ENCODE peak calls at places on chromosomes 16 and 17, in four cellular contexts. C is PC-3, S is mammary epithelial cell, N is Karpas-422. H is an unnamed sample.

GRCh38 chr17:7747586-7747985 is 30.0 kb downstream of the DNAH2 start:
- DNase-seq in S (no peak), N (no peak), C (peak; percentile 23), H (no peak)

GRCh38 chr17:9893606-9894005 is 11.5 kb downstream of the RCVRN start:
- DNase-seq in C (peak; percentile 44), N (no peak), S (no peak), H (no peak)

GRCh38 chr16:66275795-66276428 is 90.6 kb upstream of the CDH5 start:
- DNase-seq in N (peak; percentile 69), S (peak; percentile 83), C (peak; percentile 80), H (peak; percentile 18)

GRCh38 chr17:44556114-44556853 is 1.0 kb upstream of the FZD2 start:
- DNase-seq in N (peak; percentile 77), C (peak; percentile 68), S (peak; percentile 36), H (peak; percentile 25)

GRCh38 chr17:49214665-49215360 is 4.3 kb downstream of the ABI3 start:
- DNase-seq in C (no peak), S (no peak), N (no peak), H (peak; percentile 33)

GRCh38 chr16:89863741-89864391 is 9.5 kb upstream of the TCF25 start:
- DNase-seq in S (peak; percentile 63), C (no peak), N (peak; percentile 56), H (no peak)

GRCh38 chr17:37106049-37106448 is 157.3 kb downstream of the AATF start:
- DNase-seq in N (no peak), C (no peak), S (no peak), H (no peak)

GRCh38 chr16:15538484-15538883 is 104.1 kb downstream of the BMERB1 start:
- DNase-seq in S (no peak), C (no peak), N (no peak), H (no peak)

GRCh38 chr17:41825175-41825845 is 10.7 kb downstream of the NT5C3B start:
- DNase-seq in C (no peak), S (no peak), N (no peak), H (no peak)

GRCh38 chr17:68437979-68438877 is 19.1 kb downstream of the WIPI1 start:
- DNase-seq in C (no peak), N (peak; percentile 77), S (no peak), H (no peak)

GRCh38 chr16:50496990-50497389 is 51.2 kb upstream of the NKD1 start:
- DNase-seq in C (no peak), N (no peak), S (peak; percentile 31), H (no peak)

GRCh38 chr17:48241131-48241591 is 133.6 kb downstream of the SNX11 start:
- DNase-seq in C (peak; percentile 87), S (peak; percentile 56), N (no peak), H (peak; percentile 92)

GRCh38 chr17:4719146-4719545 is 8.7 kb downstream of the ARRB2 start:
- DNase-seq in N (no peak), C (no peak), S (no peak), H (no peak)

GRCh38 chr17:7704601-7705268 is at the start of gene EFNB3:
- DNase-seq in C (peak; percentile 39), S (peak; percentile 38), N (no peak), H (peak; percentile 26)

GRCh38 chr17:80820331-80820730 is 171.3 kb upstream of the CHMP6 start:
- DNase-seq in N (no peak), C (no peak), S (no peak), H (no peak)

GRCh38 chr16:72419638-72420037 is 247.7 kb upstream of the PMFBP1 start:
- DNase-seq in N (no peak), C (no peak), S (no peak), H (no peak)

GRCh38 chr17:28347261-28347891 is 10.0 kb downstream of the POLDIP2 start:
- DNase-seq in C (peak; percentile 92), N (no peak), S (peak; percentile 90), H (peak; percentile 97)

GRCh38 chr17:1643293-1643998 is 2.1 kb downstream of the SCARF1 start:
- DNase-seq in C (peak; percentile 68), N (peak; percentile 58), S (peak; percentile 61), H (no peak)

GRCh38 chr16:86337138-86337537 is 173.2 kb upstream of the FOXF1 start:
- DNase-seq in S (no peak), N (no peak), C (no peak), H (no peak)

GRCh38 chr17:2017274-2017941 is 7.7 kb downstream of the RTN4RL1 start:
- DNase-seq in S (no peak), C (no peak), N (peak; percentile 59), H (no peak)

GRCh38 chr17:77501101-77501566 is 360.4 kb downstream of the SEC14L1 start:
- DNase-seq in N (peak; percentile 71), C (peak; percentile 40), S (no peak), H (no peak)

GRCh38 chr16:84795338-84796053 is 24.3 kb upstream of the CRISPLD2 start:
- DNase-seq in N (no peak), S (no peak), C (no peak), H (no peak)

GRCh38 chr16:67278773-67279295 is 498 bp upstream of the PLEKHG4 start:
- DNase-seq in N (no peak), S (no peak), C (no peak), H (peak; percentile 80)

GRCh38 chr16:88069397-88070168 is 118.3 kb downstream of the BANP start:
- DNase-seq in N (peak; percentile 51), C (no peak), S (no peak), H (no peak)

GRCh38 chr16:65314246-65315003 is 192.6 kb upstream of the CDH11 start:
- DNase-seq in C (no peak), N (no peak), S (no peak), H (no peak)

GRCh38 chr17:969767-970387 is 9.7 kb downstream of the NXN start:
- DNase-seq in S (no peak), N (no peak), C (no peak), H (no peak)

GRCh38 chr16:88541109-88541508 is 29.1 kb upstream of the ZC3H18 start:
- DNase-seq in N (no peak), C (no peak), S (no peak), H (no peak)

GRCh38 chr17:60165223-60165622 is 15.4 kb downstream of the CA4 start:
- DNase-seq in N (no peak), C (no peak), S (no peak), H (no peak)

GRCh38 chr17:68302066-68302564 is 10.8 kb downstream of the ARSG start:
- DNase-seq in S (no peak), C (no peak), N (no peak), H (no peak)

GRCh38 chr17:58337600-58338453 is 9.2 kb upstream of the TSPOAP1 start:
- DNase-seq in C (no peak), S (no peak), N (peak; percentile 99), H (peak; percentile 98)

GRCh38 chr16:17817260-17817659 is 346.5 kb upstream of the XYLT1 start:
- DNase-seq in N (no peak), C (no peak), S (no peak), H (no peak)

DNA sequence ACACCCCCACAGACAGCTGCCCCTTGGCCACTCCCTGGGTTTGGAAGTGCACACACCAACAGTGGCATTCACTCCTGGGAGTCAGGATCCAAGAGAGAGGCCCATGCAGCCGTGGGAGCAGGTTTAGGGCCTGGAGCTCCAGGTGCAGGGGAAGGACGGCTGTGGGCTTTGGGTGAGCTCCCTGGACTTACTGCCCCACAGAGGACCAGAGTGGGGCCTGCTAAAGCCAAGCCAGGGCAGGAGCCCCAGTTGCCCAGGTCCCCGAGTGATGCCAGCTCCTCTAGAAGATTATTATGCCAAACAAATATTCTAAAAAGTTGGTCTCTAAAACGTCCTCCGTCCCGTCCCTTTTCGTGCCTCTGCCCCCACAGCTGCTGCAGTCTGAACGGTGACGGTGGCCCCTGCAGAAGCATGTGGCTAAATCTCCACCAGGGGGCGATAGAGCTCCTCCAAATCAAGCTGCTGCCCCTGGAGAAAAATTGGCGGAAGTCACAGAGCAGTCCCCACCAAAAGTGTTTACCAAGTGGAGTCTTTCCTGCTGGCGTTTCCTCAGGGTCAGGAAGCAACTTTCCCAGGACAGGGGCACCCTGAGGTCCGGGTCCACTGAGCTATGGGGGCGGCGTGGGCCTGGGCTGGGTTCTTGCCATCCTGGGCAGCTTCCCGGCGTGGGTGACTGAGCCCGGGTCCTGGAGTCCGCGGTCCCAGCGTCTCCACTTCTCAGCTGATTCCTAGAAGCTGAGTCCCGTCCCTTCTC is 4.2 kb downstream of the ARMC7 start:
- DNase-seq in S (peak; percentile 73), N (peak; percentile 96), C (peak; percentile 95), H (peak; percentile 79)
- H3K4me3 ChIP-seq in S (peak overlapping the region; percentile 50), N (peak overlapping the region; percentile 59), C (peak overlapping the region; percentile 52), H (peak overlapping the region; percentile 30)

DNA sequence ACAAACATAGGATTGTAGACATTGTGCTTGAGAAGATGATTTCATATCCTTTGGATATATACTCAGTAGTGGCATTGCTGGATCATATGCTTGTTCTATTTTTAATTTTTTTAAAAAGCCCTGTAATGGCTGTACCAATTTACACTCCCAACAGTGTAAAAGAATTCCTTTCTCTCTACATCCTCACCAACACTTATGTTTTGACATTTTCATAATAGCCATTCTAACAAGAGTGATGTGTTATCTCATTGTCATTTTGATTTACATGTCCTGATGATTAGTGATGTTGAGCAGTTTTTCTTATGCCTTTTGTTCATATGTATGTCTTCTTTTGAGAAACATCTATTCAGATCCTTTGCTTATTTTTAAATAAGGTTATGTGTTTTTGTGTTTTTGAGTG is 1039.2 kb upstream of the GOT2 start:
- DNase-seq in N (no peak), C (no peak), S (no peak), H (no peak)
- H3K9me3 ChIP-seq in N (peaks cover 7% of the 10 kb centered on the region), C (no peaks in the 10 kb centered on the region), S (no peaks in the 10 kb centered on the region), H (peaks cover 2% of the 10 kb centered on the region)

DNA sequence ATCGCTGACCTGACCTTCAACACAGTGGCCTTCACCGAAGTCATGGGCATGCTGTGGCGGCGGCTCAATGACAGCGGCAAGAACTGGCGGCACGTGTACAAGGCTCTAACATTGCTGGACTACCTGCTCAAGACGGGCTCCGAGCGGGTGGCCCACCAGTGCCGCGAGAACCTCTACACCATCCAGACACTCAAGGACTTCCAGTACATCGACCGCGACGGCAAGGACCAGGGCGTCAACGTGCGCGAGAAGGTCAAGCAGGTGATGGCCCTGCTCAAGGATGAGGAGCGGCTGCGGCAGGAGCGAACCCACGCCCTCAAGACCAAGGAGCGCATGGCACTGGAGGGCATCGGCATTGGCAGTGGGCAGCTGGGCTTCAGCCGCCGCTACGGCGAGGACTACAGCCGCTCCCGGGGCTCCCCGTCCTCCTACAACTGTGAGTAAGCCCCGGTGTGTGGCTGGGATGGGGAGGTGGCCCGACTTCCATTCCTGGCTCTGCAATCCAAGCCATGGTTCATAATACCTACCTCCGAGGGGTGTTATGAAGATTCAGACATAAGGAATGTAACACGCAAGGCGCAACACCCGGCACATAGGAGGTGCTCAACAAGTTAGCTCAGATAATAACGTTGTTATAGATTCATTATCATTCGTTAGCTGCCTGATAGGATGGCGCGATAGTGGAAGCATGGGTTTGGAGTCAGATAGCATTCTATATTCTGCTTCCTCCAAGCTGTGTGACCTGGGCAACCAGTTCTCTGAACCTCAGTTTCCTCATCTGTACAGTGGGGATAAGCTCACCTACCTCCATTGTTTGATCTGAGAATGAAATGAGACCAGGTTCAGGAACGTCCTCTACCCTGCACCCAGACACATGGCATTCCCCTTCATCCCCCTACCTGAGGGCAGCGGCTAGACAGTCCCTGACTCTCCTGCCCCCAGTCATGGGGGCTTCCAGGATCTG is 4.4 kb downstream of the EPN3 start:
- DNase-seq in S (no peak), C (no peak), N (no peak), H (no peak)
- H3K4me3 ChIP-seq in S (peak overlapping the region; percentile 35), C (no peak overlapping the region), N (no peak overlapping the region), H (no peak overlapping the region)

GRCh38 chr17:35414247-35414646 is 18.1 kb downstream of the SLFN12 start:
- DNase-seq in N (no peak), C (no peak), S (no peak), H (no peak)

DNA sequence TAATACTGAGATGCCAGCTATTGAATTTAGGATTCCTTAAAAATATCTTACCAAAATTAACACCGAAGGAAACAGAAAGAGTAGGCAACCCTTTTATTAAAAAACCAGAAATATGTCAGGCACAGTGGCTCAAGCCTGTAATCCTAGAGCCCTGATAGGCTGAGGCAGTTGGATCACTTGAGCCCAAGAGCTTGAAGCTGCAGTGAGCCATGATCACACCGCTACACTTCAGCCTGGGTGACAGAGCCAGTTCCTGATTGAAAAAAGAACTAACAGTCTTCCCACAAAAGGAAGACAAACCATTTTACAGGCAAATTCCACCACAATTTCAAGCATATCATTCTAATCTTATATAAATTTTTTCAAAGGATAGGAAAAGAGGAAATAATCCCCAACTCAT is 15.6 kb downstream of the SLFN12 start:
- DNase-seq in S (no peak), C (no peak), N (no peak), H (no peak)
- H3K9me3 ChIP-seq in S (no peaks in the 10 kb centered on the region), C (no peaks in the 10 kb centered on the region), N (no peaks in the 10 kb centered on the region), H (peaks cover 13% of the 10 kb centered on the region)

H was measured in MG63.